ENCODE peak calls at places on chromosomes 2 and 18, in four cellular contexts. Q, P, A and X are unnamed samples.

GRCh38 chr2:71776227-71776626 is 322.9 kb downstream of the DYSF start:
- DNase-seq in A (no peak), Q (no peak), P (no peak), X (no peak)

GRCh38 chr2:636151-636621 is 41.0 kb downstream of the TMEM18 start:
- DNase-seq in P (no peak), A (no peak), Q (no peak), X (no peak)

GRCh38 chr2:27687232-27687631 is 23.5 kb downstream of the SLC4A1AP start:
- DNase-seq in A (no peak), P (no peak), Q (no peak), X (no peak)

GRCh38 chr18:22346342-22346967 is 71.3 kb downstream of the CTAGE1 start:
- DNase-seq in Q (peak; percentile 93), P (no peak), A (no peak), X (no peak)

GRCh38 chr2:23912054-23912453 is 14.9 kb downstream of the ATAD2B start:
- DNase-seq in A (no peak), P (no peak), Q (no peak), X (no peak)

GRCh38 chr2:216916956-216917650 is 57.2 kb upstream of the TNP1 start:
- DNase-seq in Q (no peak), P (no peak), A (no peak), X (no peak)

GRCh38 chr2:177799531-177799930 is 273.0 kb downstream of the PDE11A start:
- DNase-seq in P (peak; percentile 27), A (peak; percentile 24), Q (peak; percentile 20), X (no peak)

GRCh38 chr18:45611943-45612342 is 3.3 kb upstream of the SLC14A2 start:
- DNase-seq in Q (no peak), A (no peak), P (no peak), X (no peak)

GRCh38 chr18:58409802-58410445 is 219.0 kb downstream of the ALPK2 start:
- DNase-seq in P (peak; percentile 46), Q (no peak), A (no peak), X (no peak)

GRCh38 chr2:221518201-221518936 is 53.7 kb downstream of the EPHA4 start:
- DNase-seq in Q (peak; percentile 89), P (no peak), A (no peak), X (no peak)

GRCh38 chr2:160207271-160207670 is 7.2 kb upstream of the ITGB6 start:
- DNase-seq in A (no peak), P (no peak), Q (no peak), X (no peak)

GRCh38 chr18:73688851-73689659 is 458.6 kb downstream of the FBXO15 start:
- DNase-seq in A (no peak), Q (no peak), P (no peak), X (peak; percentile 20)

GRCh38 chr2:182717451-182718215 is 1.6 kb downstream of the DNAJC10 start:
- DNase-seq in A (no peak), Q (peak; percentile 22), P (no peak), X (no peak)

GRCh38 chr2:75278314-75278713 is 79.0 kb upstream of the TACR1 start:
- DNase-seq in Q (no peak), A (no peak), P (no peak), X (no peak)

GRCh38 chr2:237057893-237058300 is 27.8 kb upstream of the COPS8 start:
- DNase-seq in P (no peak), Q (no peak), A (no peak), X (peak; percentile 85)

GRCh38 chr18:371616-371998 is 103.8 kb upstream of the THOC1 start:
- DNase-seq in P (no peak), Q (no peak), A (no peak), X (no peak)

DNA sequence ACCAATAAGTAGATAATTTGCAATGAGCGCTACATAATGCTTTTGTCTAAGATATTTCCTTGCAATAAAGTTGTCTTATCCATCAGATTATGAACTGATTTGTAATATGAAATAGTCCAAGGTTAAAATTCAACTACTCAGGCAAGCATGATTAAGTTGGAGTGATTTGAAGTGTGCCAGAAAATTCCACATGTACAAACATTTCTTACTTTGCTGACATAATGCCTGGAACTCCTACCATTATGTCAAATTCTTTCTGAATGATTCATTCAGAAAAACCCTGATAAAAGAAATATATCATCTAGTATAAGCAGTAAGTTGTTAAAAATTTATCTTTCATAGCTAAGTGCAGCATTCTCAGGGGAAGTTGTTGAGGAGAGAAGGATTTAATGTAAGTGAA is 87.3 kb downstream of the CBLN2 start:
- DNase-seq in Q (peak; percentile 52), P (no peak), A (no peak), X (no peak)
- H2AFZ ChIP-seq in Q (no peak overlapping the region), P (no peak overlapping the region), A (no peak overlapping the region), X (no peak overlapping the region)

GRCh38 chr2:201806442-201806841 is at the start of gene CDK15:
- DNase-seq in Q (no peak), P (no peak), A (no peak), X (no peak)
- TF ChIP-seq MYC in Q (no peak), P (no peak), A (no peak), X (no peak)

GRCh38 chr18:49645836-49646235 is 84.0 kb downstream of the LIPG start:
- DNase-seq in P (no peak), A (no peak), Q (no peak), X (no peak)
- H2AFZ ChIP-seq in P (no peak overlapping the region), A (no peak overlapping the region), Q (no peak overlapping the region), X (no peak overlapping the region)

GRCh38 chr2:158828378-158829136 is 33.4 kb downstream of the DAPL1 start:
- DNase-seq in P (no peak), A (no peak), Q (peak; percentile 11), X (no peak)
- TF ChIP-seq MYC in P (no peak), A (no peak), Q (no peak), X (no peak)

GRCh38 chr2:230956827-230957755 is 32.0 kb upstream of the GPR55 start:
- DNase-seq in P (no peak), A (no peak), Q (peak; percentile 12), X (peak; percentile 91)
- H2AFZ ChIP-seq in P (no peak overlapping the region), A (no peak overlapping the region), Q (peak overlapping the region; percentile 20), X (peak overlapping the region; percentile 41)

DNA sequence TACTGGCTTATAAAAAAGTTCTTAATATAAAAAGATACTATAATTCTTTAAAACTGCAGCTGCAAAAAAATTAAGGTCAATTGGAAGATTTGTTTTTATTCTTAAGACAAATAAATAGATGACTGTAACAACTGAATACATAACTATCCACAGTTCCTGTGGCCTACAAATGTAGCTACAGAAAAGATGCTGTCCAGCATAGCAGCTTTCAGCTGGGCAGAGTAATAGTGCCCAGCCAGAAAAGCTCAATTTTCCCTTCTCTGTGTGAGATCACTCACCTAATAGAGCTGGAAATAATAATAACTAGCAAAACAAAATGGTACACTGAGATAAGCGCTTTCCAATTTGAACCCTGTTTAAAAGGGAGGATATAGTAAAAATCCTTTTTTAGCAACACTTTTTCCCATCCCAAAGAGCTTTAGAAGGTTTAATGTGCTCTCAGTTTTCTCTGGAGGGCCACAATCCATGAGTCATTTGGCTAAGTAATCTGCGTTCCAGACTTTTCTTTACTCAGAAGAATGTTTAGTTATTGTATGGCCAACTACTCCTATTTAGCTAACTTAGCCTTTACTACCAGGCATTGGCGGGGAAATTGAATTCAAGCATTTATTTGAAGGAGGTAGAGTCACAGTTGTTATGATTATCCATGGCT is 158.1 kb upstream of the SLC39A10 start:
- DNase-seq in Q (no peak), A (no peak), P (no peak), X (no peak)
- TF ChIP-seq MYC in Q (no peak), A (no peak), P (no peak), X (no peak)

GRCh38 chr2:20224191-20224715 is 677 bp downstream of the SDC1 start:
- DNase-seq in Q (no peak), P (no peak), A (peak; percentile 54), X (no peak)

GRCh38 chr2:20221169-20221938 is 3.6 kb downstream of the SDC1 start:
- DNase-seq in Q (no peak), P (no peak), A (no peak), X (no peak)

GRCh38 chr2:20223345-20224190 is 1.4 kb downstream of the SDC1 start:
- DNase-seq in A (peak; percentile 47), P (peak; percentile 61), Q (peak; percentile 38), X (no peak)

GRCh38 chr2:20221939-20222768 is 2.8 kb downstream of the SDC1 start:
- DNase-seq in Q (no peak), P (no peak), A (no peak), X (peak; percentile 37)

GRCh38 chr2:20222769-20223344 is 2.1 kb downstream of the SDC1 start:
- DNase-seq in A (no peak), P (no peak), Q (no peak), X (no peak)
- H2AFZ ChIP-seq in A (no peak overlapping the region), P (peak overlapping the region; percentile 10), Q (no peak overlapping the region), X (no peak overlapping the region)

DNA sequence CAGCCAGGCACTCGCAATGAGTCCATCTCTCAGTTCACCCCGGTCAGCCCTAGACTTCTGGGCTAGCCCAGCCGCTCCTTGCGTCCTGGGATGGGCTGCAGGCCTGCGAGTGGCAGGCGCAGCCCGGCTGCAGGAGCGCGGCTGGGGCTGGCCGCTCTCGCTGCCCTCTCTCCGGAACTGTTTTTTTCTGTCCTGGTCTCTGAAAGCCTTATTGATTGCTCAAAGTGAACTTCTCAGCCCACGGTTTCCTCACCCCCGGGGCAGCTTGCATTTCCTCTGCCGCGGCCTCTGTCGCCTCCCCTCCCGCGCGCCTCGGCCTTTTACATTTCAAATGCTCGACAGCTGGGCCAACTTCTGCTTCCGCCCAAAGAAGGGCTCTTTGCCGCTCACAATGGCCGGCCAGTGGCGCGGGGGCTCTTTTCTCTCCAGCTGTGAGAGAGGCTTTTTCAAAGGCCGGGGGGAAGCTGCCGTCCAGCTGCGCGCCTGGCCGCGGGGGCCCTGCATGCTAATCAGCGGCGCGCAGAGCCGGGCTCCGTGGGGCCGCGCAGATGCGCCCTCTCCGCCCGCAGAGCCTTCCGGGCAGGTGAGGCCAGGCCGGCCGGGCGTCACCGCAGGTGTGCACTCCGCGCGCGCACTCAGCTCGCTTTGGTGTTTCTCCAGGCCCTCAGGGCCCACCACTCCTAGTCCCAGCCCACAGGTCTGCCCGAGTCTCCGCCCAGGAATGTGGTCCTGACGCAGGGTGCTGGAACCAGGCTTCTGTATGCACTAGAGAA is 513.8 kb downstream of the RNF144A start:
- DNase-seq in Q (no peak), P (no peak), A (no peak), X (no peak)
- TF ChIP-seq MYC in Q (no peak), P (no peak), A (no peak), X (peak; percentile 35)

GRCh38 chr2:69031466-69031865 is 18.5 kb downstream of the ANTXR1 start:
- DNase-seq in Q (no peak), P (no peak), A (no peak), X (no peak)

GRCh38 chr2:69030791-69031190 is 17.8 kb downstream of the ANTXR1 start:
- DNase-seq in Q (no peak), P (no peak), A (no peak), X (no peak)

GRCh38 chr2:69033427-69034095 is 20.6 kb downstream of the ANTXR1 start:
- DNase-seq in P (no peak), Q (no peak), A (no peak), X (no peak)

GRCh38 chr2:69034122-69034521 is 21.1 kb downstream of the ANTXR1 start:
- DNase-seq in P (no peak), Q (no peak), A (no peak), X (no peak)

GRCh38 chr2:69032336-69032735 is 19.4 kb downstream of the ANTXR1 start:
- DNase-seq in Q (peak; percentile 43), A (no peak), P (no peak), X (no peak)
- H2AFZ ChIP-seq in Q (peak overlapping the region; percentile 1), A (no peak overlapping the region), P (no peak overlapping the region), X (no peak overlapping the region)